ENCODE peak calls at places on chromosomes 5 and 9, in four cellular contexts. One of them, this sample, is unnamed.

GRCh38 chr5:54362992-54363630 is 52.7 kb upstream of the ARL15 start:
- DNase-seq in fibroblast of the aortic adventitia: no peak
- DNase-seq in GM19239: no peak
- DNase-seq in right lobe of liver: no peak
- DNase-seq in this sample: no peak

GRCh38 chr5:116778015-116778414 is 203.4 kb upstream of the SEMA6A start:
- DNase-seq in right lobe of liver: no peak
- DNase-seq in fibroblast of the aortic adventitia: no peak
- DNase-seq in GM19239: no peak
- DNase-seq in this sample: no peak

GRCh38 chr5:116872986-116873385 is 298.4 kb upstream of the SEMA6A start:
- DNase-seq in right lobe of liver: no peak
- DNase-seq in fibroblast of the aortic adventitia: no peak
- DNase-seq in GM19239: no peak
- DNase-seq in this sample: no peak

GRCh38 chr5:147559725-147560124 is 49.9 kb upstream of the DPYSL3 start:
- DNase-seq in GM19239: no peak
- DNase-seq in right lobe of liver: no peak
- DNase-seq in fibroblast of the aortic adventitia: no peak
- DNase-seq in this sample: no peak

GRCh38 chr5:40240111-40240510 is 439.6 kb upstream of the PTGER4 start:
- DNase-seq in right lobe of liver: no peak
- DNase-seq in GM19239: no peak
- DNase-seq in fibroblast of the aortic adventitia: peak
- DNase-seq in this sample: no peak

GRCh38 chr9:70036641-70037040 is 7.0 kb upstream of the MAMDC2 start:
- DNase-seq in fibroblast of the aortic adventitia: peak
- DNase-seq in right lobe of liver: no peak
- DNase-seq in GM19239: no peak
- DNase-seq in this sample: no peak

GRCh38 chr5:2374703-2375102 is 376.8 kb downstream of the IRX2 start:
- DNase-seq in GM19239: no peak
- DNase-seq in fibroblast of the aortic adventitia: no peak
- DNase-seq in right lobe of liver: no peak
- DNase-seq in this sample: no peak

GRCh38 chr9:124355032-124355940 is 60.0 kb downstream of the PSMB7 start:
- DNase-seq in fibroblast of the aortic adventitia: no peak
- DNase-seq in right lobe of liver: no peak
- DNase-seq in GM19239: no peak
- DNase-seq in this sample: no peak

GRCh38 chr5:136011427-136012001 is 17.3 kb upstream of the TGFBI start:
- DNase-seq in fibroblast of the aortic adventitia: peak
- DNase-seq in right lobe of liver: no peak
- DNase-seq in GM19239: no peak
- DNase-seq in this sample: no peak

GRCh38 chr9:80501635-80502034 is 929.9 kb downstream of the TLE4 start:
- DNase-seq in GM19239: no peak
- DNase-seq in fibroblast of the aortic adventitia: no peak
- DNase-seq in right lobe of liver: no peak
- DNase-seq in this sample: no peak

GRCh38 chr5:119078870-119079269 is 8.0 kb downstream of the DMXL1 start:
- DNase-seq in fibroblast of the aortic adventitia: peak
- DNase-seq in GM19239: no peak
- DNase-seq in right lobe of liver: no peak
- DNase-seq in this sample: no peak

GRCh38 chr9:86846679-86847078 is 100.6 kb downstream of the GAS1 start:
- DNase-seq in GM19239: no peak
- DNase-seq in right lobe of liver: no peak
- DNase-seq in fibroblast of the aortic adventitia: no peak
- DNase-seq in this sample: no peak

GRCh38 chr9:83622814-83623633 is at the start of gene IDNK:
- DNase-seq in right lobe of liver: peak
- DNase-seq in GM19239: peak
- DNase-seq in fibroblast of the aortic adventitia: peak
- DNase-seq in this sample: peak

GRCh38 chr9:32954642-32955041 is 46.8 kb downstream of the APTX start:
- DNase-seq in right lobe of liver: no peak
- DNase-seq in GM19239: no peak
- DNase-seq in fibroblast of the aortic adventitia: peak
- DNase-seq in this sample: no peak

This sample was measured in lower lobe of right lung.